ENCODE peak calls at places on chromosomes 2 and 18, in four cellular contexts. One of them, this sample, is unnamed.

GRCh38 chr18:75128051-75128605 is 80.8 kb downstream of the PTGR3 start:
- DNase-seq in heart left ventricle: no peak
- DNase-seq in sigmoid colon: no peak
- DNase-seq in suprapubic skin: peak; percentile 62
- DNase-seq in this sample: no peak

GRCh38 chr2:90207454-90208058 is 1516.1 kb downstream of the RPIA start:
- DNase-seq in heart left ventricle: no peak
- DNase-seq in sigmoid colon: no peak
- DNase-seq in suprapubic skin: no peak
- DNase-seq in this sample: no peak

GRCh38 chr18:53698907-53699306 is 525.6 kb downstream of the MBD2 start:
- DNase-seq in suprapubic skin: no peak
- DNase-seq in sigmoid colon: no peak
- DNase-seq in heart left ventricle: peak; percentile 25
- DNase-seq in this sample: no peak

GRCh38 chr18:56515522-56515921 is 122.9 kb downstream of the TXNL1 start:
- DNase-seq in suprapubic skin: no peak
- DNase-seq in sigmoid colon: no peak
- DNase-seq in heart left ventricle: no peak
- DNase-seq in this sample: no peak

GRCh38 chr2:153871231-153872221 is at the start of gene GALNT13:
- DNase-seq in heart left ventricle: no peak
- DNase-seq in sigmoid colon: peak; percentile 70
- DNase-seq in suprapubic skin: peak; percentile 84
- DNase-seq in this sample: peak; percentile 75

GRCh38 chr2:96762529-96763253 is 2.0 kb downstream of the CNNM4 start:
- DNase-seq in suprapubic skin: no peak
- DNase-seq in heart left ventricle: no peak
- DNase-seq in sigmoid colon: no peak
- DNase-seq in this sample: peak; percentile 11

GRCh38 chr2:166516712-166517303 is 22.8 kb upstream of the SCN7A start:
- DNase-seq in suprapubic skin: no peak
- DNase-seq in sigmoid colon: no peak
- DNase-seq in heart left ventricle: peak; percentile 18
- DNase-seq in this sample: peak; percentile 32

GRCh38 chr2:233999182-233999581 is 51.3 kb upstream of the SPP2 start:
- DNase-seq in suprapubic skin: no peak
- DNase-seq in sigmoid colon: no peak
- DNase-seq in heart left ventricle: no peak
- DNase-seq in this sample: no peak

GRCh38 chr2:68837164-68837860 is 33.9 kb downstream of the BMP10 start:
- DNase-seq in suprapubic skin: no peak
- DNase-seq in sigmoid colon: no peak
- DNase-seq in heart left ventricle: peak; percentile 75
- DNase-seq in this sample: peak; percentile 70

GRCh38 chr18:35625232-35625631 is 43.7 kb downstream of the GALNT1 start:
- DNase-seq in suprapubic skin: no peak
- DNase-seq in heart left ventricle: no peak
- DNase-seq in sigmoid colon: no peak
- DNase-seq in this sample: no peak

GRCh38 chr2:45607701-45608100 is 3.4 kb downstream of the SRBD1 start:
- DNase-seq in heart left ventricle: no peak
- DNase-seq in suprapubic skin: no peak
- DNase-seq in sigmoid colon: no peak
- DNase-seq in this sample: no peak

GRCh38 chr2:210558708-210559107 is 2.3 kb downstream of the CPS1 start:
- DNase-seq in suprapubic skin: no peak
- DNase-seq in heart left ventricle: no peak
- DNase-seq in sigmoid colon: no peak
- DNase-seq in this sample: no peak

GRCh38 chr18:76376668-76377358 is 118.2 kb downstream of the ZNF516 start:
- DNase-seq in heart left ventricle: no peak
- DNase-seq in suprapubic skin: peak; percentile 67
- DNase-seq in sigmoid colon: peak; percentile 60
- DNase-seq in this sample: no peak

GRCh38 chr2:79235135-79235534 is 75.6 kb upstream of the REG3A start:
- DNase-seq in suprapubic skin: no peak
- DNase-seq in heart left ventricle: no peak
- DNase-seq in sigmoid colon: no peak
- DNase-seq in this sample: no peak
- TF ChIP-seq CTCF in suprapubic skin: no peak
- TF ChIP-seq CTCF in heart left ventricle: no peak
- TF ChIP-seq CTCF in sigmoid colon: no peak
- TF ChIP-seq CTCF in this sample: peak; percentile 46

GRCh38 chr18:10060469-10060782 is 146.6 kb downstream of the VAPA start:
- DNase-seq in sigmoid colon: no peak
- DNase-seq in heart left ventricle: no peak
- DNase-seq in suprapubic skin: peak; percentile 70
- DNase-seq in this sample: no peak
- H3K27ac ChIP-seq in sigmoid colon: no peak overlapping the region
- H3K27ac ChIP-seq in heart left ventricle: peak overlapping the region; percentile 57
- H3K27ac ChIP-seq in suprapubic skin: no peak overlapping the region
- H3K27ac ChIP-seq in this sample: no peak overlapping the region

GRCh38 chr2:24365051-24365450 is 4.7 kb upstream of the ITSN2 start:
- DNase-seq in suprapubic skin: peak; percentile 88
- DNase-seq in heart left ventricle: peak; percentile 83
- DNase-seq in sigmoid colon: peak; percentile 85
- DNase-seq in this sample: peak; percentile 86
- H3K4me3 ChIP-seq in suprapubic skin: no peak overlapping the region
- H3K4me3 ChIP-seq in heart left ventricle: no peak overlapping the region
- H3K4me3 ChIP-seq in sigmoid colon: no peak overlapping the region
- H3K4me3 ChIP-seq in this sample: no peak overlapping the region

GRCh38 chr18:10537765-10538164 is 11.9 kb downstream of the NAPG start:
- DNase-seq in heart left ventricle: no peak
- DNase-seq in sigmoid colon: no peak
- DNase-seq in suprapubic skin: no peak
- DNase-seq in this sample: no peak
- TF ChIP-seq CTCF in heart left ventricle: no peak
- TF ChIP-seq CTCF in sigmoid colon: no peak
- TF ChIP-seq CTCF in suprapubic skin: no peak
- TF ChIP-seq CTCF in this sample: no peak

GRCh38 chr2:191280304-191280703 is 35.1 kb downstream of the MYO1B start:
- DNase-seq in sigmoid colon: no peak
- DNase-seq in suprapubic skin: no peak
- DNase-seq in heart left ventricle: no peak
- DNase-seq in this sample: no peak
- H3K27ac ChIP-seq in sigmoid colon: no peak overlapping the region
- H3K27ac ChIP-seq in suprapubic skin: no peak overlapping the region
- H3K27ac ChIP-seq in heart left ventricle: no peak overlapping the region
- H3K27ac ChIP-seq in this sample: no peak overlapping the region

GRCh38 chr2:171999604-172000469 is at the start of gene METAP1D:
- DNase-seq in suprapubic skin: peak; percentile 81
- DNase-seq in heart left ventricle: peak; percentile 86
- DNase-seq in sigmoid colon: peak; percentile 93
- DNase-seq in this sample: peak; percentile 92

GRCh38 chr2:171996021-171996420 is 3.7 kb upstream of the METAP1D start:
- DNase-seq in heart left ventricle: no peak
- DNase-seq in suprapubic skin: no peak
- DNase-seq in sigmoid colon: no peak
- DNase-seq in this sample: no peak

GRCh38 chr2:172000696-172001361 is 1.1 kb downstream of the METAP1D start:
- DNase-seq in heart left ventricle: no peak
- DNase-seq in sigmoid colon: no peak
- DNase-seq in suprapubic skin: no peak
- DNase-seq in this sample: no peak

GRCh38 chr2:171995586-171995985 is 4.2 kb upstream of the METAP1D start:
- DNase-seq in sigmoid colon: no peak
- DNase-seq in suprapubic skin: no peak
- DNase-seq in heart left ventricle: no peak
- DNase-seq in this sample: no peak

GRCh38 chr2:171999125-171999524 is 628 bp upstream of the METAP1D start:
- DNase-seq in heart left ventricle: no peak
- DNase-seq in sigmoid colon: no peak
- DNase-seq in suprapubic skin: no peak
- DNase-seq in this sample: no peak
- H3K4me3 ChIP-seq in heart left ventricle: peak overlapping the region; percentile 72
- H3K4me3 ChIP-seq in sigmoid colon: peak overlapping the region; percentile 64
- H3K4me3 ChIP-seq in suprapubic skin: peak overlapping the region; percentile 76
- H3K4me3 ChIP-seq in this sample: peak overlapping the region; percentile 68

DNA sequence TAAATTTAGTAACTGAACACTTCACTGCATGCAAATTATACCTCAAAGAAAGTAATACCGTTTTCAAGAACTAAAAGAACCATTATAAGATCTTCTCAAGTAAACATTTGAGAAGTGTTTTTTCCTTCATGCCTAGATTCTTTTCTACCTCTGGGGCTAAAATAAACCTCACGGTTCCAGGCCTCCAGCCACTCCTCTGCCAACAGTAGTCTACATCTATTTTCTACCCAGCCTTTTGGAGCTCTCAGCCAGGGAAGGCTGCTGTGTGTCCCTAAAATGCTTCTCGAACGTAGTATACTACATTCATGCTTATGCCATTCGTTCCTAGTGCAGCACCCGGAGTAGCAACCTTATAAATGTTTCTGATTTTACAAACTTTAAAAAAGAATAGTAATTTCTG is 219.7 kb downstream of the AFF3 start:
- DNase-seq in heart left ventricle: no peak
- DNase-seq in sigmoid colon: no peak
- DNase-seq in suprapubic skin: no peak
- DNase-seq in this sample: no peak
- TF ChIP-seq CTCF in heart left ventricle: no peak
- TF ChIP-seq CTCF in sigmoid colon: no peak
- TF ChIP-seq CTCF in suprapubic skin: no peak
- TF ChIP-seq CTCF in this sample: no peak

GRCh38 chr2:25324905-25325592 is 16.7 kb downstream of the DNMT3A start:
- DNase-seq in suprapubic skin: no peak
- DNase-seq in heart left ventricle: peak; percentile 45
- DNase-seq in sigmoid colon: peak; percentile 85
- DNase-seq in this sample: peak; percentile 27
- H3K27ac ChIP-seq in suprapubic skin: no peak overlapping the region
- H3K27ac ChIP-seq in heart left ventricle: peak overlapping the region; percentile 59
- H3K27ac ChIP-seq in sigmoid colon: peak overlapping the region; percentile 69
- H3K27ac ChIP-seq in this sample: no peak overlapping the region

DNA sequence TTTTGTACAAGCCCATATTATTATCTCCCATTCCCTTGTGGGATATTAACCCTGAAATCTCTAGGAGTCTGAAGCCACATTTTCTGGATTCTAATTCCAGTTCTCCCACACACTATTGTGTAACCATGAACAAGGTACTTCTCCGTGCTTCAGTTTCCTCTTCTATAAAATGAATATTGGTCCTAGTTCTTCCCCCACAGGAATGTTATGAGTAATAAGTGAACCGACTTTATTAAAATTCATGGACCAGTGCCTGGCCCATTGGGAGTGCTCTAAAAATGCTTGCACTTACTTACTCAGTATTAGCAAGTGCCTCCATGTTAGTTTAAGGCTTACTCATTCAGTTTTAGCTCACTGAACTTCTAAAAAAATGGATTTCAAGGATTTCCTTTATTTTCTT is 1.4 kb upstream of the ACMSD start:
- DNase-seq in heart left ventricle: no peak
- DNase-seq in sigmoid colon: no peak
- DNase-seq in suprapubic skin: no peak
- DNase-seq in this sample: no peak
- H3K4me3 ChIP-seq in heart left ventricle: no peak overlapping the region
- H3K4me3 ChIP-seq in sigmoid colon: no peak overlapping the region
- H3K4me3 ChIP-seq in suprapubic skin: no peak overlapping the region
- H3K4me3 ChIP-seq in this sample: no peak overlapping the region

GRCh38 chr2:95271381-95271971 is 2.8 kb upstream of the PROM2 start:
- DNase-seq in heart left ventricle: peak; percentile 4
- DNase-seq in sigmoid colon: no peak
- DNase-seq in suprapubic skin: peak; percentile 59
- DNase-seq in this sample: peak; percentile 8

GRCh38 chr2:95272299-95272751 is 1.9 kb upstream of the PROM2 start:
- DNase-seq in suprapubic skin: peak; percentile 57
- DNase-seq in sigmoid colon: no peak
- DNase-seq in heart left ventricle: no peak
- DNase-seq in this sample: no peak

GRCh38 chr2:95274291-95275150 is at the start of gene PROM2:
- DNase-seq in heart left ventricle: no peak
- DNase-seq in sigmoid colon: peak; percentile 53
- DNase-seq in suprapubic skin: peak; percentile 78
- DNase-seq in this sample: peak; percentile 95

GRCh38 chr2:95273911-95274290 is 348 bp upstream of the PROM2 start:
- DNase-seq in sigmoid colon: peak; percentile 24
- DNase-seq in heart left ventricle: no peak
- DNase-seq in suprapubic skin: no peak
- DNase-seq in this sample: no peak

DNA sequence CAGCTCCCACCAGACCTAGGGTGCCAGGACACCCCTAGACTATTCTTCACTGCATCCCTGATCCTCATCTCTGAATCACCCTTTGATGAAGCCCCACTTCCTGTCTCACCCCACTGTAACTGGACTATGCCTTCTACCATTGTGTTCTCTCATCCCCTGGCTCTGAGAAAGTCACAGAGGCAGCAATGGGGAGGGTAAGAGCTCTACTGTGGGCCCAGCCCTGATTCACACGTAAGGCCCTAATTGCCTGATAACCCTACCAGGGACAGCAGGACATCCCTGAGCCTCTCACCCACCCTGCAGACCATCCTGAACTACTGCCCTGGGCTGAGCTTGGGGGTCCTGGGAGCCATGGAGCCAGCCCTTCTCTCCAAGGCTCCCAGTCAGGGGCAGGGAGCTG is 1.5 kb upstream of the PROM2 start:
- DNase-seq in heart left ventricle: no peak
- DNase-seq in sigmoid colon: no peak
- DNase-seq in suprapubic skin: no peak
- DNase-seq in this sample: no peak
- TF ChIP-seq CTCF in heart left ventricle: no peak
- TF ChIP-seq CTCF in sigmoid colon: no peak
- TF ChIP-seq CTCF in suprapubic skin: no peak
- TF ChIP-seq CTCF in this sample: no peak

This sample was measured in body of pancreas.